ENCODE peak calls at places on chromosomes 7 and 10, in eight cellular contexts. One of them, this sample, is unnamed.

GRCh38 chr10:33376976-33377657 is 42.6 kb upstream of the NRP1 start:
- DNase-seq in cardiac muscle cell: peak; percentile 73
- DNase-seq in stomach: no peak
- DNase-seq in upper lobe of left lung: no peak
- DNase-seq in astrocyte: peak; percentile 83
- DNase-seq in adrenal gland: no peak
- DNase-seq in right lobe of liver: no peak
- DNase-seq in H9: no peak
- DNase-seq in this sample: no peak

GRCh38 chr7:149245244-149245643 is 5.8 kb downstream of the ZNF212 start:
- DNase-seq in H9: no peak
- DNase-seq in astrocyte: no peak
- DNase-seq in cardiac muscle cell: no peak
- DNase-seq in stomach: no peak
- DNase-seq in adrenal gland: no peak
- DNase-seq in right lobe of liver: no peak
- DNase-seq in upper lobe of left lung: no peak
- DNase-seq in this sample: no peak

GRCh38 chr7:7554021-7554432 is 12.7 kb upstream of the MIOS start:
- DNase-seq in upper lobe of left lung: no peak
- DNase-seq in H9: no peak
- DNase-seq in right lobe of liver: no peak
- DNase-seq in astrocyte: peak; percentile 87
- DNase-seq in cardiac muscle cell: peak; percentile 32
- DNase-seq in adrenal gland: no peak
- DNase-seq in stomach: no peak
- DNase-seq in this sample: no peak

GRCh38 chr7:99102809-99103690 is 40.9 kb downstream of the SMURF1 start:
- DNase-seq in H9: no peak
- DNase-seq in stomach: no peak
- DNase-seq in astrocyte: peak; percentile 70
- DNase-seq in right lobe of liver: no peak
- DNase-seq in upper lobe of left lung: no peak
- DNase-seq in cardiac muscle cell: no peak
- DNase-seq in adrenal gland: no peak
- DNase-seq in this sample: no peak

GRCh38 chr7:131072505-131073091 is 255.1 kb upstream of the MKLN1 start:
- DNase-seq in stomach: no peak
- DNase-seq in cardiac muscle cell: peak; percentile 60
- DNase-seq in upper lobe of left lung: no peak
- DNase-seq in astrocyte: peak; percentile 59
- DNase-seq in right lobe of liver: peak; percentile 35
- DNase-seq in H9: peak; percentile 46
- DNase-seq in adrenal gland: no peak
- DNase-seq in this sample: no peak

GRCh38 chr10:16437540-16437894 is 707 bp downstream of the PTER start:
- DNase-seq in upper lobe of left lung: no peak
- DNase-seq in stomach: no peak
- DNase-seq in astrocyte: no peak
- DNase-seq in cardiac muscle cell: peak; percentile 2
- DNase-seq in adrenal gland: no peak
- DNase-seq in H9: no peak
- DNase-seq in right lobe of liver: no peak
- DNase-seq in this sample: no peak

GRCh38 chr10:93386496-93387369 is 95.4 kb downstream of the MYOF start:
- DNase-seq in cardiac muscle cell: peak; percentile 39
- DNase-seq in adrenal gland: peak; percentile 43
- DNase-seq in upper lobe of left lung: peak; percentile 59
- DNase-seq in stomach: no peak
- DNase-seq in H9: no peak
- DNase-seq in right lobe of liver: peak; percentile 31
- DNase-seq in astrocyte: no peak
- DNase-seq in this sample: no peak

GRCh38 chr7:11358637-11359036 is 385.0 kb downstream of the PHF14 start:
- DNase-seq in right lobe of liver: no peak
- DNase-seq in astrocyte: no peak
- DNase-seq in stomach: no peak
- DNase-seq in upper lobe of left lung: no peak
- DNase-seq in H9: no peak
- DNase-seq in cardiac muscle cell: no peak
- DNase-seq in adrenal gland: no peak
- DNase-seq in this sample: no peak

GRCh38 chr7:17466201-17466600 is 167.7 kb downstream of the AHR start:
- DNase-seq in upper lobe of left lung: no peak
- DNase-seq in H9: no peak
- DNase-seq in stomach: no peak
- DNase-seq in right lobe of liver: no peak
- DNase-seq in astrocyte: no peak
- DNase-seq in adrenal gland: no peak
- DNase-seq in cardiac muscle cell: peak; percentile 39
- DNase-seq in this sample: no peak

GRCh38 chr7:155236386-155236785 is 61.3 kb upstream of the INSIG1 start:
- DNase-seq in upper lobe of left lung: peak; percentile 70
- DNase-seq in astrocyte: no peak
- DNase-seq in cardiac muscle cell: no peak
- DNase-seq in stomach: no peak
- DNase-seq in adrenal gland: no peak
- DNase-seq in H9: no peak
- DNase-seq in right lobe of liver: no peak
- DNase-seq in this sample: no peak

GRCh38 chr10:71978476-71978875 is 14.3 kb downstream of the CHST3 start:
- DNase-seq in stomach: peak; percentile 64
- DNase-seq in H9: peak; percentile 62
- DNase-seq in adrenal gland: no peak
- DNase-seq in astrocyte: no peak
- DNase-seq in cardiac muscle cell: no peak
- DNase-seq in upper lobe of left lung: no peak
- DNase-seq in right lobe of liver: no peak
- DNase-seq in this sample: no peak

GRCh38 chr7:51226042-51226755 is 90.4 kb downstream of the COBL start:
- DNase-seq in stomach: no peak
- DNase-seq in upper lobe of left lung: no peak
- DNase-seq in H9: no peak
- DNase-seq in cardiac muscle cell: no peak
- DNase-seq in adrenal gland: no peak
- DNase-seq in astrocyte: no peak
- DNase-seq in right lobe of liver: no peak
- DNase-seq in this sample: no peak

GRCh38 chr10:122344741-122345258 is 29.7 kb upstream of the PLEKHA1 start:
- DNase-seq in astrocyte: peak; percentile 40
- DNase-seq in cardiac muscle cell: peak; percentile 30
- DNase-seq in upper lobe of left lung: peak; percentile 33
- DNase-seq in right lobe of liver: peak; percentile 31
- DNase-seq in H9: no peak
- DNase-seq in stomach: peak; percentile 44
- DNase-seq in adrenal gland: peak; percentile 25
- DNase-seq in this sample: no peak

GRCh38 chr7:146115665-146116451 is 743 bp upstream of the CNTNAP2 start:
- DNase-seq in cardiac muscle cell: peak; percentile 78
- DNase-seq in upper lobe of left lung: peak; percentile 86
- DNase-seq in astrocyte: peak; percentile 32
- DNase-seq in stomach: peak; percentile 27
- DNase-seq in adrenal gland: peak; percentile 46
- DNase-seq in H9: peak; percentile 94
- DNase-seq in right lobe of liver: peak; percentile 19
- DNase-seq in this sample: no peak

GRCh38 chr7:101395376-101395775 is 32.7 kb downstream of the COL26A1 start:
- DNase-seq in right lobe of liver: no peak
- DNase-seq in H9: no peak
- DNase-seq in astrocyte: no peak
- DNase-seq in upper lobe of left lung: no peak
- DNase-seq in stomach: no peak
- DNase-seq in cardiac muscle cell: no peak
- DNase-seq in adrenal gland: no peak
- DNase-seq in this sample: no peak

GRCh38 chr7:85405016-85405415 is 218.2 kb upstream of the SEMA3D start:
- DNase-seq in stomach: no peak
- DNase-seq in astrocyte: no peak
- DNase-seq in right lobe of liver: no peak
- DNase-seq in adrenal gland: no peak
- DNase-seq in cardiac muscle cell: peak; percentile 3
- DNase-seq in H9: no peak
- DNase-seq in upper lobe of left lung: no peak
- DNase-seq in this sample: no peak
- TF ChIP-seq CTCF in stomach: no peak
- TF ChIP-seq CTCF in astrocyte: no peak
- TF ChIP-seq CTCF in right lobe of liver: no peak
- TF ChIP-seq CTCF in adrenal gland: no peak
- TF ChIP-seq CTCF in cardiac muscle cell: no peak
- TF ChIP-seq CTCF in H9: no peak
- TF ChIP-seq CTCF in upper lobe of left lung: no peak
- TF ChIP-seq CTCF in this sample: no peak

DNA sequence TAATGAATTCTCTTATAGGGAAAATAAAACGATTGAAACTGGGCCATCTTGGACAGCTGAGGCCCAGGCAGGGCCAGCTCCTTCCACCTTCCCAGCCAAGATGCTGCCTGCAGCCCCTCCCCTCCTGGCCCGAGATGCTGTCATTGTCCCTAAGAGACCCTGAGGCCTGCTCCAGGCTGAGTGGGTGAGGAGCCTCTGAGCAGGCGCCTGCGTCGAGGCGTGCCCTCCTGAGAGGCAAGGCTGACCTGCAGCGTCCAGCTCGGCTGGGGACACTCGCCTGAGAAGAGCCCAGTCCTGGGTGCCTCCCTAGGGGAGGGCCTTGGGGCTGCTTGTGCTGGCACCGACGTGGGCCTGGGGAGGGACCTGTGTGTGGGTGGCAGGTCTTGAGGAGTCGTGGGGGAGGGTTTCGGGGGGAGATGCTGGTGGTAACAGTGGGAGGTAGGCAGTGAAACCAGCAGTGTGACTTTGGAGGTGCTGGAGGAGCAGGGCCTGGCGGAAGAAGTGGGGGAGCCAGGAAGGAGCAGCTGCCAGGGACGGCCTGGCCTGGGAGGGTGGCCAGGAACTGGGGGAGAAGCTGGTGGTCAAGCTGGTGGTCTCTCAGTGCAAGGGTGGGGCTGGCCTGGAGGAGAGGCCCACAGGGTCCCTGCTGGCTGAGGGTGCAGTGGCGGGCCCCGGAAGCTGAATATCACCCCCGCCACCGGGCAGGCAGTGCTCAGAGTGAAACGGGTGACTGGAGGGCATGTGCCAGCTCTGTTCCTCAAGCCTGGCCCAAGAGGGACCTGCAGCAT is 7.9 kb downstream of the GPR146 start:
- DNase-seq in stomach: no peak
- DNase-seq in upper lobe of left lung: peak; percentile 62
- DNase-seq in H9: no peak
- DNase-seq in adrenal gland: no peak
- DNase-seq in cardiac muscle cell: no peak
- DNase-seq in right lobe of liver: no peak
- DNase-seq in astrocyte: no peak
- DNase-seq in this sample: no peak
- H3K4me1 ChIP-seq in stomach: peaks cover 94% of the 10 kb centered on the region
- H3K4me1 ChIP-seq in upper lobe of left lung: peaks cover 88% of the 10 kb centered on the region
- H3K4me1 ChIP-seq in H9: peaks cover 6% of the 10 kb centered on the region
- H3K4me1 ChIP-seq in adrenal gland: peaks cover 56% of the 10 kb centered on the region
- H3K4me1 ChIP-seq in cardiac muscle cell: no peaks in the 10 kb centered on the region
- H3K4me1 ChIP-seq in right lobe of liver: no peaks in the 10 kb centered on the region
- H3K4me1 ChIP-seq in astrocyte: no peaks in the 10 kb centered on the region
- H3K4me1 ChIP-seq in this sample: peaks cover 45% of the 10 kb centered on the region

GRCh38 chr7:2660359-2661095 is 27.5 kb upstream of the AMZ1 start:
- DNase-seq in upper lobe of left lung: peak; percentile 77
- DNase-seq in adrenal gland: no peak
- DNase-seq in right lobe of liver: no peak
- DNase-seq in H9: no peak
- DNase-seq in cardiac muscle cell: no peak
- DNase-seq in astrocyte: no peak
- DNase-seq in stomach: no peak
- DNase-seq in this sample: no peak
- TF ChIP-seq CTCF in upper lobe of left lung: peak; percentile 20
- TF ChIP-seq CTCF in adrenal gland: no peak
- TF ChIP-seq CTCF in right lobe of liver: peak; percentile 23
- TF ChIP-seq CTCF in H9: peak; percentile 69
- TF ChIP-seq CTCF in cardiac muscle cell: peak; percentile 45
- TF ChIP-seq CTCF in astrocyte: peak; percentile 21
- TF ChIP-seq CTCF in stomach: no peak
- TF ChIP-seq CTCF in this sample: no peak

DNA sequence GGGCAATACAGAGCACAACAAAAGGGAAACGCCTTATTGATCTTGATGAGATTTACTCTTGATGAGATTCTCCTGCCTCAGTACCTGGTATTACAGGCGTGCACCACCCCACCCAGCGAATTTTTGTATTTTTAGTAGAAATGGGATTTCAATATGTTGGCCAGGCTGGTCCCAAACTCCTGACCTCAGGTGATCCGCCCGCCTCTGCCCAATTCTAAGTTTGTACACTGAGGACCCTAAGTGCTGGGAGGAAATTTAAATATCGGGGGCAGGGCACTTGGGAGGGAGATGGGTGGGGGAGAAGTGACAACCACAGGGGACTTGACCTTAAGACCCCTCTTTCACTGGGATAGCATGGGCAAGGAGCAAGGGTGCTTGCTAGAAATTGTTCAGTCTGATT is 14.1 kb downstream of the HNRNPF start:
- DNase-seq in cardiac muscle cell: no peak
- DNase-seq in stomach: no peak
- DNase-seq in right lobe of liver: no peak
- DNase-seq in upper lobe of left lung: no peak
- DNase-seq in adrenal gland: no peak
- DNase-seq in astrocyte: no peak
- DNase-seq in H9: no peak
- DNase-seq in this sample: no peak
- H3K4me1 ChIP-seq in cardiac muscle cell: peaks cover 13% of the 10 kb centered on the region
- H3K4me1 ChIP-seq in stomach: peaks cover 89% of the 10 kb centered on the region
- H3K4me1 ChIP-seq in right lobe of liver: no peaks in the 10 kb centered on the region
- H3K4me1 ChIP-seq in upper lobe of left lung: peaks cover 71% of the 10 kb centered on the region
- H3K4me1 ChIP-seq in adrenal gland: peaks cover 54% of the 10 kb centered on the region
- H3K4me1 ChIP-seq in astrocyte: peaks cover 32% of the 10 kb centered on the region
- H3K4me1 ChIP-seq in H9: no peaks in the 10 kb centered on the region
- H3K4me1 ChIP-seq in this sample: peaks cover 56% of the 10 kb centered on the region

GRCh38 chr10:119364941-119365340 is 157.6 kb downstream of the GRK5 start:
- DNase-seq in H9: no peak
- DNase-seq in upper lobe of left lung: no peak
- DNase-seq in astrocyte: peak; percentile 59
- DNase-seq in stomach: no peak
- DNase-seq in adrenal gland: no peak
- DNase-seq in right lobe of liver: no peak
- DNase-seq in cardiac muscle cell: no peak
- DNase-seq in this sample: no peak
- TF ChIP-seq CTCF in H9: no peak
- TF ChIP-seq CTCF in upper lobe of left lung: no peak
- TF ChIP-seq CTCF in astrocyte: peak; percentile 21
- TF ChIP-seq CTCF in stomach: no peak
- TF ChIP-seq CTCF in adrenal gland: no peak
- TF ChIP-seq CTCF in right lobe of liver: no peak
- TF ChIP-seq CTCF in cardiac muscle cell: peak; percentile 30
- TF ChIP-seq CTCF in this sample: no peak

GRCh38 chr7:127891144-127891543 is 140.1 kb downstream of the LRRC4 start:
- DNase-seq in astrocyte: no peak
- DNase-seq in cardiac muscle cell: no peak
- DNase-seq in adrenal gland: no peak
- DNase-seq in upper lobe of left lung: no peak
- DNase-seq in H9: no peak
- DNase-seq in stomach: no peak
- DNase-seq in right lobe of liver: no peak
- DNase-seq in this sample: no peak
- H3K4me1 ChIP-seq in astrocyte: peaks cover 15% of the 10 kb centered on the region
- H3K4me1 ChIP-seq in cardiac muscle cell: peaks cover 87% of the 10 kb centered on the region
- H3K4me1 ChIP-seq in adrenal gland: peaks cover 47% of the 10 kb centered on the region
- H3K4me1 ChIP-seq in upper lobe of left lung: no peaks in the 10 kb centered on the region
- H3K4me1 ChIP-seq in H9: peaks cover 13% of the 10 kb centered on the region
- H3K4me1 ChIP-seq in stomach: peaks cover 43% of the 10 kb centered on the region
- H3K4me1 ChIP-seq in right lobe of liver: no peaks in the 10 kb centered on the region
- H3K4me1 ChIP-seq in this sample: no peaks in the 10 kb centered on the region